ENCODE peak calls at places on chromosome 4, in seven cellular contexts. F is heart right ventricle, V is colonic mucosa, Q is endodermal cell, X is AG04450, G is mammary epithelial cell, I is HepG2. C is an unnamed sample.
A peak's percentile ranks its signal among the peaks of the same experiment; 100 is the strongest.

GRCh38 chr4:21858971-21859370 is 89.6 kb downstream of the KCNIP4 start:
- DNase-seq in F (no peak), X (no peak), V (no peak), I (no peak), G (no peak), Q (no peak), C (no peak)

GRCh38 chr4:20272411-20272872 is 20.7 kb downstream of the SLIT2 start:
- DNase-seq in X (no peak), G (no peak), Q (no peak), V (no peak), I (no peak), F (no peak), C (no peak)

GRCh38 chr4:13920901-13921300 is 293.4 kb upstream of the BOD1L1 start:
- DNase-seq in I (peak; percentile 16), G (peak; percentile 100), F (no peak), Q (peak; percentile 83), X (peak; percentile 100), V (peak; percentile 20), C (peak; percentile 21)

GRCh38 chr4:138633505-138633904 is 382.1 kb upstream of the NOCT start:
- DNase-seq in V (no peak), Q (no peak), I (no peak), X (no peak), G (no peak), F (no peak), C (no peak)

GRCh38 chr4:95963456-95963855 is 123.6 kb downstream of the PDHA2 start:
- DNase-seq in G (peak; percentile 83), I (no peak), F (no peak), V (no peak), X (no peak), Q (no peak), C (no peak)

GRCh38 chr4:4384837-4385236 is 2.1 kb upstream of the NSG1 start:
- DNase-seq in X (no peak), I (peak; percentile 12), Q (peak; percentile 93), G (peak; percentile 37), F (no peak), V (no peak), C (no peak)

GRCh38 chr4:133559987-133560386 is 410.9 kb downstream of the PCDH10 start:
- DNase-seq in I (no peak), F (no peak), X (no peak), Q (no peak), V (no peak), G (no peak), C (no peak)

GRCh38 chr4:38367642-38368189 is 296.3 kb upstream of the KLF3 start:
- DNase-seq in X (no peak), V (no peak), G (no peak), Q (no peak), I (peak; percentile 35), F (no peak), C (no peak)

GRCh38 chr4:114272226-114272625 is 292.8 kb upstream of the ARSJ start:
- DNase-seq in G (peak; percentile 90), V (no peak), X (peak; percentile 89), I (no peak), F (no peak), Q (no peak), C (no peak)

GRCh38 chr4:109022941-109023340 is 260.1 kb upstream of the ETNPPL start:
- DNase-seq in F (no peak), V (no peak), G (no peak), X (no peak), I (no peak), Q (no peak), C (no peak)

GRCh38 chr4:89256203-89256800 is 51.3 kb downstream of the GPRIN3 start:
- DNase-seq in V (no peak), Q (no peak), I (no peak), X (no peak), G (no peak), F (no peak), C (no peak)

GRCh38 chr4:52638717-52639116 is 20.4 kb downstream of the USP46 start:
- DNase-seq in I (no peak), V (no peak), F (no peak), X (no peak), Q (no peak), G (no peak), C (no peak)

GRCh38 chr4:52894408-52894807 is 32.3 kb downstream of the RASL11B start:
- DNase-seq in Q (no peak), I (no peak), F (no peak), X (no peak), V (no peak), G (no peak), C (no peak)

GRCh38 chr4:102585329-102585728 is 84.2 kb downstream of the NFKB1 start:
- DNase-seq in X (no peak), G (peak; percentile 75), Q (no peak), I (no peak), V (no peak), F (no peak), C (no peak)

GRCh38 chr4:41957634-41958033 is 22.4 kb downstream of the TMEM33 start:
- DNase-seq in X (no peak), V (no peak), Q (no peak), G (no peak), F (no peak), I (peak; percentile 27), C (no peak)

GRCh38 chr4:88953400-88953799 is 103.6 kb downstream of the FAM13A start:
- DNase-seq in G (no peak), V (no peak), I (no peak), F (no peak), X (no peak), Q (no peak), C (no peak)

GRCh38 chr4:152307669-152308068 is 228.2 kb downstream of the FBXW7 start:
- DNase-seq in V (no peak), F (no peak), I (no peak), X (no peak), Q (no peak), G (no peak), C (no peak)

GRCh38 chr4:146224331-146224966 is 10.1 kb downstream of the REELD1 start:
- DNase-seq in X (no peak), G (no peak), F (no peak), Q (no peak), V (no peak), I (no peak), C (no peak)

GRCh38 chr4:71472946-71473345 is 134.1 kb downstream of the SLC4A4 start:
- DNase-seq in X (peak; percentile 65), F (no peak), V (no peak), I (no peak), Q (no peak), G (peak; percentile 5), C (no peak)

GRCh38 chr4:155353923-155354540 is 22.7 kb downstream of the MAP9 start:
- DNase-seq in X (no peak), V (peak; percentile 61), Q (peak; percentile 86), I (peak; percentile 27), G (peak; percentile 14), F (peak; percentile 64), C (peak; percentile 58)

GRCh38 chr4:548976-549375 is 27.1 kb downstream of the TMEM271 start:
- DNase-seq in G (no peak), I (no peak), F (no peak), X (no peak), V (no peak), Q (no peak), C (no peak)

GRCh38 chr4:7781361-7781760 is 158.3 kb downstream of the AFAP1 start:
- DNase-seq in F (no peak), I (no peak), V (no peak), Q (no peak), X (no peak), G (no peak), C (no peak)

GRCh38 chr4:6352031-6352763 is 82.5 kb downstream of the WFS1 start:
- DNase-seq in G (no peak), I (no peak), F (no peak), V (no peak), X (no peak), Q (no peak), C (no peak)

GRCh38 chr4:88283661-88284377 is 542 bp downstream of the PPM1K start:
- DNase-seq in Q (peak; percentile 83), G (peak; percentile 75), I (peak; percentile 28), X (no peak), V (peak; percentile 56), F (peak; percentile 72), C (peak; percentile 78)

GRCh38 chr4:98728433-98728832 is 70.0 kb upstream of the TSPAN5 start:
- DNase-seq in G (peak; percentile 62), X (peak; percentile 20), V (no peak), F (no peak), I (no peak), Q (no peak), C (no peak)

GRCh38 chr4:3294401-3295241 is 1.8 kb downstream of the RGS12 start:
- DNase-seq in F (no peak), X (no peak), V (no peak), G (no peak), Q (no peak), I (no peak), C (no peak)

GRCh38 chr4:158169931-158170690 is 2.7 kb downstream of the GASK1B start:
- DNase-seq in Q (no peak), V (no peak), F (no peak), X (no peak), G (peak; percentile 61), I (peak; percentile 4), C (no peak)

GRCh38 chr4:158170691-158171455 is 2.0 kb downstream of the GASK1B start:
- DNase-seq in F (peak; percentile 87), I (peak; percentile 55), Q (peak; percentile 76), V (peak; percentile 58), G (peak; percentile 93), X (no peak), C (peak; percentile 62)

GRCh38 chr4:158168606-158169005 is 4.2 kb downstream of the GASK1B start:
- DNase-seq in G (peak; percentile 20), I (peak; percentile 5), Q (no peak), V (no peak), X (no peak), F (no peak), C (no peak)

GRCh38 chr4:158171456-158171790 is 1.4 kb downstream of the GASK1B start:
- DNase-seq in I (no peak), X (no peak), G (no peak), F (no peak), Q (no peak), V (no peak), C (no peak)

GRCh38 chr4:158169516-158169915 is 3.3 kb downstream of the GASK1B start:
- DNase-seq in G (peak; percentile 30), X (no peak), I (no peak), F (no peak), Q (no peak), V (no peak), C (no peak)
- H3K4me3 ChIP-seq in G (peak overlapping the region; percentile 80), X (peak overlapping the region; percentile 53), I (peak overlapping the region; percentile 87), F (peak overlapping the region; percentile 83), Q (no peak overlapping the region), V (peak overlapping the region; percentile 36), C (peak overlapping the region; percentile 50)

GRCh38 chr4:184747034-184747830 is 13.3 kb upstream of the CENPU start:
- DNase-seq in I (peak; percentile 76), V (peak; percentile 76), F (no peak), X (no peak), Q (peak; percentile 65), G (peak; percentile 53), C (peak; percentile 84)
- H3K27ac ChIP-seq in I (peak overlapping the region; percentile 24), V (peak overlapping the region; percentile 72), F (peak overlapping the region; percentile 86), X (no peak overlapping the region), Q (no peak overlapping the region), G (peak overlapping the region; percentile 64), C (peak overlapping the region; percentile 78)

GRCh38 chr4:15778742-15779231 is 659 bp downstream of the CD38 start:
- DNase-seq in F (peak; percentile 53), V (peak; percentile 50), G (no peak), X (no peak), I (no peak), Q (no peak), C (peak; percentile 76)
- H3K9me3 ChIP-seq in F (no peaks in the 10 kb centered on the region), V (no peaks in the 10 kb centered on the region), G (no peaks in the 10 kb centered on the region), X (no peaks in the 10 kb centered on the region), I (no peaks in the 10 kb centered on the region), Q (no peaks in the 10 kb centered on the region), C (no peaks in the 10 kb centered on the region)

GRCh38 chr4:147799986-147800555 is 68.2 kb downstream of the ARHGAP10 start:
- DNase-seq in I (no peak), X (no peak), G (no peak), V (no peak), Q (no peak), F (no peak), C (no peak)
- H3K4me3 ChIP-seq in I (no peak overlapping the region), X (no peak overlapping the region), G (no peak overlapping the region), V (no peak overlapping the region), Q (no peak overlapping the region), F (no peak overlapping the region), C (no peak overlapping the region)

C was measured in pancreas.